ENCODE peak calls at places on chromosomes 7 and 10, in four cellular contexts. One of them, this sample, is unnamed.

GRCh38 chr7:2242541-2243482 is 786 bp downstream of the NUDT1 start:
- DNase-seq in GM23338: peak
- DNase-seq in adipocyte: peak
- DNase-seq in activated CD8-positive, alpha-beta memory T cell treated with anti-CD3 and anti-CD28 coated beads, Interleukin-2, amount 50 U/mL, for 48 hours: peak
- DNase-seq in this sample: peak

GRCh38 chr10:116526219-116526618 is 19.5 kb upstream of the PNLIP start:
- DNase-seq in GM23338: no peak
- DNase-seq in adipocyte: no peak
- DNase-seq in activated CD8-positive, alpha-beta memory T cell treated with anti-CD3 and anti-CD28 coated beads, Interleukin-2, amount 50 U/mL, for 48 hours: no peak
- DNase-seq in this sample: no peak

GRCh38 chr10:120365872-120366271 is 91.2 kb upstream of the PLPP4 start:
- DNase-seq in GM23338: no peak
- DNase-seq in adipocyte: peak
- DNase-seq in activated CD8-positive, alpha-beta memory T cell treated with anti-CD3 and anti-CD28 coated beads, Interleukin-2, amount 50 U/mL, for 48 hours: no peak
- DNase-seq in this sample: no peak

GRCh38 chr7:27235387-27236052 is 7.1 kb upstream of the EVX1 start:
- DNase-seq in GM23338: peak
- DNase-seq in adipocyte: no peak
- DNase-seq in activated CD8-positive, alpha-beta memory T cell treated with anti-CD3 and anti-CD28 coated beads, Interleukin-2, amount 50 U/mL, for 48 hours: no peak
- DNase-seq in this sample: peak

GRCh38 chr10:129784286-129784685 is 179.8 kb downstream of the EBF3 start:
- DNase-seq in GM23338: no peak
- DNase-seq in adipocyte: no peak
- DNase-seq in activated CD8-positive, alpha-beta memory T cell treated with anti-CD3 and anti-CD28 coated beads, Interleukin-2, amount 50 U/mL, for 48 hours: no peak
- DNase-seq in this sample: no peak

GRCh38 chr10:1010703-1011102 is 15.0 kb downstream of the IDI2 start:
- DNase-seq in GM23338: no peak
- DNase-seq in adipocyte: no peak
- DNase-seq in activated CD8-positive, alpha-beta memory T cell treated with anti-CD3 and anti-CD28 coated beads, Interleukin-2, amount 50 U/mL, for 48 hours: no peak
- DNase-seq in this sample: no peak

GRCh38 chr7:82319674-82320118 is 123.9 kb downstream of the CACNA2D1 start:
- DNase-seq in GM23338: no peak
- DNase-seq in adipocyte: peak
- DNase-seq in activated CD8-positive, alpha-beta memory T cell treated with anti-CD3 and anti-CD28 coated beads, Interleukin-2, amount 50 U/mL, for 48 hours: no peak
- DNase-seq in this sample: peak

GRCh38 chr7:63093481-63093880 is 905.2 kb upstream of the ZNF722 start:
- DNase-seq in GM23338: no peak
- DNase-seq in adipocyte: no peak
- DNase-seq in activated CD8-positive, alpha-beta memory T cell treated with anti-CD3 and anti-CD28 coated beads, Interleukin-2, amount 50 U/mL, for 48 hours: no peak
- DNase-seq in this sample: no peak

GRCh38 chr10:112792487-112793196 is 157.4 kb upstream of the TCF7L2 start:
- DNase-seq in GM23338: no peak
- DNase-seq in adipocyte: peak
- DNase-seq in activated CD8-positive, alpha-beta memory T cell treated with anti-CD3 and anti-CD28 coated beads, Interleukin-2, amount 50 U/mL, for 48 hours: no peak
- DNase-seq in this sample: peak

GRCh38 chr7:24874791-24875190 is 105.2 kb downstream of the OSBPL3 start:
- DNase-seq in GM23338: no peak
- DNase-seq in adipocyte: no peak
- DNase-seq in activated CD8-positive, alpha-beta memory T cell treated with anti-CD3 and anti-CD28 coated beads, Interleukin-2, amount 50 U/mL, for 48 hours: no peak
- DNase-seq in this sample: no peak

GRCh38 chr10:51527806-51528205 is 171.6 kb downstream of the CSTF2T start:
- DNase-seq in GM23338: no peak
- DNase-seq in adipocyte: no peak
- DNase-seq in activated CD8-positive, alpha-beta memory T cell treated with anti-CD3 and anti-CD28 coated beads, Interleukin-2, amount 50 U/mL, for 48 hours: no peak
- DNase-seq in this sample: no peak

GRCh38 chr10:484441-484924 is 205.0 kb downstream of the DIP2C start:
- DNase-seq in GM23338: no peak
- DNase-seq in adipocyte: peak
- DNase-seq in activated CD8-positive, alpha-beta memory T cell treated with anti-CD3 and anti-CD28 coated beads, Interleukin-2, amount 50 U/mL, for 48 hours: peak
- DNase-seq in this sample: peak

GRCh38 chr7:22700559-22701002 is 26.4 kb upstream of the IL6 start:
- DNase-seq in GM23338: no peak
- DNase-seq in adipocyte: peak
- DNase-seq in activated CD8-positive, alpha-beta memory T cell treated with anti-CD3 and anti-CD28 coated beads, Interleukin-2, amount 50 U/mL, for 48 hours: no peak
- DNase-seq in this sample: no peak

GRCh38 chr7:157021893-157022680 is 11.6 kb upstream of the MNX1 start:
- DNase-seq in GM23338: peak
- DNase-seq in adipocyte: no peak
- DNase-seq in activated CD8-positive, alpha-beta memory T cell treated with anti-CD3 and anti-CD28 coated beads, Interleukin-2, amount 50 U/mL, for 48 hours: peak
- DNase-seq in this sample: peak

GRCh38 chr10:130871406-130871805 is 440.1 kb downstream of the TCERG1L start:
- DNase-seq in GM23338: no peak
- DNase-seq in adipocyte: no peak
- DNase-seq in activated CD8-positive, alpha-beta memory T cell treated with anti-CD3 and anti-CD28 coated beads, Interleukin-2, amount 50 U/mL, for 48 hours: no peak
- DNase-seq in this sample: no peak

GRCh38 chr10:100562806-100563293 is 27.1 kb downstream of the HIF1AN start:
- DNase-seq in GM23338: peak
- DNase-seq in adipocyte: peak
- DNase-seq in activated CD8-positive, alpha-beta memory T cell treated with anti-CD3 and anti-CD28 coated beads, Interleukin-2, amount 50 U/mL, for 48 hours: no peak
- DNase-seq in this sample: peak

GRCh38 chr7:155450828-155451521 is 7.0 kb upstream of the EN2 start:
- DNase-seq in GM23338: peak
- DNase-seq in adipocyte: no peak
- DNase-seq in activated CD8-positive, alpha-beta memory T cell treated with anti-CD3 and anti-CD28 coated beads, Interleukin-2, amount 50 U/mL, for 48 hours: no peak
- DNase-seq in this sample: no peak

GRCh38 chr10:77291596-77292505 is 345.8 kb downstream of the KCNMA1 start:
- DNase-seq in GM23338: no peak
- DNase-seq in adipocyte: peak
- DNase-seq in activated CD8-positive, alpha-beta memory T cell treated with anti-CD3 and anti-CD28 coated beads, Interleukin-2, amount 50 U/mL, for 48 hours: no peak
- DNase-seq in this sample: no peak

GRCh38 chr10:113709221-113709838 is 29.6 kb downstream of the CASP7 start:
- DNase-seq in GM23338: no peak
- DNase-seq in adipocyte: peak
- DNase-seq in activated CD8-positive, alpha-beta memory T cell treated with anti-CD3 and anti-CD28 coated beads, Interleukin-2, amount 50 U/mL, for 48 hours: no peak
- DNase-seq in this sample: no peak

GRCh38 chr10:29146736-29147135 is 142.1 kb upstream of the LYZL1 start:
- DNase-seq in GM23338: no peak
- DNase-seq in adipocyte: no peak
- DNase-seq in activated CD8-positive, alpha-beta memory T cell treated with anti-CD3 and anti-CD28 coated beads, Interleukin-2, amount 50 U/mL, for 48 hours: no peak
- DNase-seq in this sample: no peak

GRCh38 chr7:83850037-83850619 is 201.2 kb upstream of the SEMA3E start:
- DNase-seq in GM23338: no peak
- DNase-seq in adipocyte: peak
- DNase-seq in activated CD8-positive, alpha-beta memory T cell treated with anti-CD3 and anti-CD28 coated beads, Interleukin-2, amount 50 U/mL, for 48 hours: no peak
- DNase-seq in this sample: no peak

GRCh38 chr10:44706745-44707144 is 204.4 kb upstream of the TMEM72 start:
- DNase-seq in GM23338: no peak
- DNase-seq in adipocyte: peak
- DNase-seq in activated CD8-positive, alpha-beta memory T cell treated with anti-CD3 and anti-CD28 coated beads, Interleukin-2, amount 50 U/mL, for 48 hours: no peak
- DNase-seq in this sample: no peak